ENCODE peak calls at places on chromosome 14, in ten cellular contexts. D is PC-3, X is astrocyte of the spinal cord, N is heart right ventricle, E is neural crest cell, I is tibial nerve, M is Caco-2, F is GM23338, L is AG04450, Z is mucosa of descending colon. O is an unnamed sample.

GRCh38 chr14:73277376-73277775 is 40.1 kb downstream of the PAPLN start:
- DNase-seq in D (no peak), X (no peak), N (no peak), E (no peak), I (no peak), M (no peak), F (no peak), L (no peak), Z (no peak), O (no peak)

GRCh38 chr14:23817164-23817767 is 136.3 kb upstream of the DHRS4 start:
- DNase-seq in D (no peak), X (no peak), N (no peak), E (no peak), I (no peak), M (no peak), F (no peak), L (no peak), Z (no peak), O (no peak)

GRCh38 chr14:64721391-64721791 is 17.2 kb downstream of the PLEKHG3 start:
- DNase-seq in D (no peak), X (peak), N (peak), E (no peak), I (peak), M (no peak), F (no peak), L (no peak), Z (peak), O (no peak)

GRCh38 chr14:102866982-102867761 is 55.3 kb upstream of the AMN start:
- DNase-seq in D (no peak), X (no peak), N (no peak), E (no peak), I (no peak), M (no peak), F (no peak), L (no peak), Z (no peak), O (no peak)

GRCh38 chr14:106556665-106557289 is 1030.4 kb downstream of the TMEM121 start:
- DNase-seq in D (peak), X (no peak), N (no peak), E (no peak), I (no peak), M (peak), F (peak), L (no peak), Z (peak), O (no peak)

GRCh38 chr14:95456281-95456680 is 60.2 kb downstream of the SYNE3 start:
- DNase-seq in D (no peak), X (no peak), N (no peak), E (no peak), I (no peak), M (no peak), F (no peak), L (no peak), Z (no peak), O (no peak)

GRCh38 chr14:76413962-76414665 is 38.2 kb downstream of the ESRRB start:
- DNase-seq in D (no peak), X (no peak), N (no peak), E (no peak), I (no peak), M (no peak), F (peak), L (no peak), Z (no peak), O (no peak)

GRCh38 chr14:22974530-22975313 is 7.6 kb downstream of the AJUBA start:
- DNase-seq in D (no peak), X (no peak), N (no peak), E (no peak), I (no peak), M (no peak), F (no peak), L (no peak), Z (no peak), O (no peak)

GRCh38 chr14:35366048-35366428 is 38.5 kb downstream of the NFKBIA start:
- DNase-seq in D (peak), X (peak), N (no peak), E (no peak), I (no peak), M (no peak), F (no peak), L (no peak), Z (no peak), O (peak)

GRCh38 chr14:89249296-89249565 is 167.8 kb downstream of the FOXN3 start:
- DNase-seq in D (peak), X (no peak), N (no peak), E (no peak), I (no peak), M (no peak), F (peak), L (no peak), Z (no peak), O (peak)

DNA sequence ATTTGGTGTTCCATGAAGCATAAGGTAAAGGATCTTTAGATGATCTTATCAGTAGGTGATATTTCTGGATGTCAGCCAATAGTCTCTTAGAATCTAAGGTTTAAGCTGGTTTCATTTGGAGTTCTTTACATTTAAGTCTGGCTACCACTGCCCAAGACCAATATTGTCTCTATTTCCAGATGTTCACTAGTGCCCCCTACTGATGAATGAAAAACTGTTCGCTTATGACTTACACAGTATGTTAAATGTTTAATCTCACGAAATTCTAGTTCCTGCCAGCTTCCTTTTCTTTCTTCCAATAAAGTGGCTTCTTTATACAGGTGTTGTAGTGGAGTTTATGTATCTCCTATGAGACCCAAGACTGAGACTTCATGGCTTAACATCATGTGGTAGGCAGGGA is 31.8 kb upstream of the MIS18BP1 start:
- DNase-seq in D (no peak), X (no peak), N (no peak), E (no peak), I (no peak), M (no peak), F (peak), L (no peak), Z (no peak), O (no peak)
- TF ChIP-seq CTCF in D (peak), X (no peak), N (no peak), E (no peak), I (no peak), M (no peak), F (peak), L (no peak), Z (no peak), O (no peak)

GRCh38 chr14:32201816-32202467 is at the start of gene RNU6-7:
- DNase-seq in D (no peak), X (no peak), N (peak), E (no peak), I (no peak), M (peak), F (peak), L (no peak), Z (peak), O (peak)

GRCh38 chr14:32202941-32203882 is at the start of gene RNU6-8:
- DNase-seq in D (peak), X (peak), N (peak), E (peak), I (peak), M (peak), F (peak), L (peak), Z (peak), O (peak)

GRCh38 chr14:32200368-32201195 is 1.3 kb upstream of the RNU6-7 start:
- DNase-seq in D (no peak), X (no peak), N (no peak), E (no peak), I (no peak), M (no peak), F (no peak), L (no peak), Z (no peak), O (peak)

GRCh38 chr14:32202468-32202865 is 602 bp downstream of the RNU6-8 start:
- DNase-seq in D (peak), X (peak), N (no peak), E (peak), I (no peak), M (no peak), F (peak), L (no peak), Z (peak), O (no peak)

GRCh38 chr14:32201196-32201815 is 539 bp upstream of the RNU6-7 start:
- DNase-seq in D (peak), X (peak), N (peak), E (peak), I (peak), M (peak), F (peak), L (no peak), Z (peak), O (peak)
- TF ChIP-seq CTCF in D (no peak), X (no peak), N (no peak), E (no peak), I (no peak), M (no peak), F (no peak), L (no peak), Z (no peak), O (no peak)

DNA sequence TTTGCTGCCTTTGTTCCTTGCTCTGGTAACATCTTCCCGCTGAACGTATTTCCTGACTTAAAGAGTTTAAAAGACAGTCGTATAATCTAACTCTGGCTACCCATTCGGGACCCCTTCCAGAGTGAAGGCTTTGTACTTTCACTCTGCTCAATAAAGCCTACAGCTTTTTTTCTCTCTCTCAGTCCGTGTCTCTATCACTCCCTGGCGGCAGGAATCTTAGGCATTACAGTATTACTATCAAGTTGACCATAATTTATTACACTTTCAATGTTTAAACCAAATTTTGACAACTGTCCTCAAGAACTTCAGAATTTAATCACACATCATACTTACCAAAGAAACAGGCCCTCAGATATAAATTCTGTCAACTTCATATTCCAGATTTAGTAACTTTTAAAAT is 967.9 kb downstream of the FSCB start:
- DNase-seq in D (peak), X (peak), N (no peak), E (no peak), I (no peak), M (peak), F (peak), L (no peak), Z (peak), O (peak)
- TF ChIP-seq CTCF in D (peak), X (peak), N (peak), E (peak), I (peak), M (peak), F (peak), L (peak), Z (no peak), O (no peak)

GRCh38 chr14:100145682-100146464 is 13.6 kb downstream of the DEGS2 start:
- DNase-seq in D (no peak), X (no peak), N (no peak), E (no peak), I (no peak), M (no peak), F (no peak), L (no peak), Z (no peak), O (no peak)

GRCh38 chr14:100144996-100145646 is 14.3 kb downstream of the DEGS2 start:
- DNase-seq in D (no peak), X (no peak), N (no peak), E (no peak), I (no peak), M (peak), F (no peak), L (no peak), Z (peak), O (no peak)

GRCh38 chr14:100147181-100147631 is 12.2 kb downstream of the DEGS2 start:
- DNase-seq in D (no peak), X (no peak), N (no peak), E (no peak), I (no peak), M (no peak), F (no peak), L (no peak), Z (no peak), O (no peak)

GRCh38 chr14:100147691-100148464 is 11.6 kb downstream of the DEGS2 start:
- DNase-seq in D (no peak), X (no peak), N (no peak), E (no peak), I (no peak), M (no peak), F (no peak), L (no peak), Z (no peak), O (no peak)

GRCh38 chr14:100146548-100147091 is 12.8 kb downstream of the DEGS2 start:
- DNase-seq in D (no peak), X (no peak), N (no peak), E (no peak), I (no peak), M (no peak), F (no peak), L (no peak), Z (peak), O (no peak)
- TF ChIP-seq CTCF in D (no peak), X (no peak), N (no peak), E (no peak), I (no peak), M (no peak), F (peak), L (no peak), Z (no peak), O (peak)

DNA sequence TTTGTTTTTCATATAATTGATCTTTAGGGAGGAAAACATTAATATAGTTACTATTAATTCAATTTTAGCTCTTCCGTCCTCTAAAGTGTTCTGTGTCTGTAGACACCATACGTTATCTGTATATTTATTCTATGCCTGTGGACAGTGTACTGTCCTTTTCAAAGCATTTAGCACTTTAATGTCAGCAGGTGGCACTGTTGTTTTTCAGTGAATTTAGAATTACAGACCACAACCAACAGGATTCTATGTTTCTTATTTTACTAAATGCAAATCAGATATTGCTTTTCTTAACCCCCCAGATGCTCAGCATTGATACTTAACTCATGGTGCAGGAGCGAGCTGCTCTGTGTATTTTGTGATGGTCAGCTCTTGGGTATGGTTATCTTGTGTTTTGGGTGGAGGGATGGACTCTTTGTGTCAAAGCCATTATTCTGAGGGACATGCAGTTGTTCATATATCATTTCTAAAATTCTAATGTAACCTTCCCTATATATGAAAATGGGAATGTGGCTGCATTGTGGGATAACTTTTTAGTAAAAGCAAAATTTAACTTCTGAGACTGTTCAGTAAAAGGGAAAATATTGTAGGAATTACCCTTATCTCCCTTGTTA is 65.2 kb downstream of the PAPOLA start:
- DNase-seq in D (peak), X (peak), N (no peak), E (no peak), I (no peak), M (no peak), F (peak), L (peak), Z (peak), O (peak)
- TF ChIP-seq CTCF in D (peak), X (peak), N (peak), E (peak), I (no peak), M (peak), F (peak), L (peak), Z (no peak), O (peak)

GRCh38 chr14:100386846-100387245 is 63.7 kb downstream of the SLC25A47 start:
- DNase-seq in D (no peak), X (no peak), N (no peak), E (no peak), I (no peak), M (no peak), F (no peak), L (no peak), Z (no peak), O (no peak)

GRCh38 chr14:100383727-100384158 is 60.6 kb downstream of the SLC25A47 start:
- DNase-seq in D (peak), X (no peak), N (peak), E (peak), I (no peak), M (peak), F (peak), L (no peak), Z (peak), O (no peak)

GRCh38 chr14:100386121-100386520 is 63.0 kb downstream of the SLC25A47 start:
- DNase-seq in D (no peak), X (no peak), N (no peak), E (no peak), I (no peak), M (no peak), F (no peak), L (no peak), Z (no peak), O (no peak)

GRCh38 chr14:100384277-100384676 is 61.1 kb downstream of the SLC25A47 start:
- DNase-seq in D (no peak), X (no peak), N (no peak), E (no peak), I (no peak), M (no peak), F (no peak), L (no peak), Z (no peak), O (no peak)

GRCh38 chr14:100384819-100385813 is 62.0 kb downstream of the SLC25A47 start:
- DNase-seq in D (peak), X (peak), N (no peak), E (no peak), I (no peak), M (no peak), F (peak), L (no peak), Z (no peak), O (peak)
- TF ChIP-seq CTCF in D (peak), X (peak), N (peak), E (peak), I (peak), M (peak), F (peak), L (peak), Z (peak), O (peak)

GRCh38 chr14:85357120-85357519 is 172.8 kb upstream of the FLRT2 start:
- DNase-seq in D (no peak), X (no peak), N (no peak), E (no peak), I (no peak), M (no peak), F (no peak), L (no peak), Z (no peak), O (no peak)
- TF ChIP-seq CTCF in D (no peak), X (no peak), N (no peak), E (no peak), I (no peak), M (no peak), F (no peak), L (no peak), Z (no peak), O (no peak)

O was measured in bronchial epithelial cell.